ENCODE peak calls at places on chromosomes 11 and 22, in six cellular contexts. P, G, C, F, K and W are unnamed samples. For H3K4me1, the result is how much of the 10 kb centered on the place peaks cover.

GRCh38 chr22:29710922-29711593 is 8.7 kb upstream of the CABP7 start:
- DNase-seq in P (no peak), G (no peak), C (peak), F (no peak), K (peak), W (peak)

GRCh38 chr11:7844986-7845385 is 48.2 kb upstream of the OR5P2 start:
- DNase-seq in P (no peak), G (no peak), C (no peak), F (no peak), K (no peak), W (no peak)

GRCh38 chr22:48585916-48586798 is 1241.5 kb downstream of the BRD1 start:
- DNase-seq in P (no peak), G (no peak), C (no peak), F (peak), K (no peak), W (no peak)

GRCh38 chr11:35825386-35825785 is 118.5 kb upstream of the LDLRAD3 start:
- DNase-seq in P (no peak), G (no peak), C (no peak), F (no peak), K (no peak), W (no peak)

GRCh38 chr11:64526356-64526755 is 64.7 kb upstream of the SLC22A12 start:
- DNase-seq in P (no peak), G (no peak), C (no peak), F (no peak), K (no peak), W (no peak)

GRCh38 chr11:8260202-8260996 is 3.3 kb downstream of the LMO1 start:
- DNase-seq in P (no peak), G (no peak), C (no peak), F (peak), K (peak), W (no peak)

GRCh38 chr11:111870887-111871692 is at the start of gene ALG9:
- DNase-seq in P (peak), G (peak), C (peak), F (peak), K (peak), W (peak)

GRCh38 chr11:118532091-118532490 is 1.1 kb downstream of the TMEM25 start:
- DNase-seq in P (no peak), G (no peak), C (no peak), F (no peak), K (no peak), W (peak)

GRCh38 chr11:2772544-2773031 is 72.8 kb upstream of the KCNQ1OT1 start:
- DNase-seq in P (no peak), G (no peak), C (peak), F (peak), K (peak), W (no peak)

GRCh38 chr11:43941257-43941879 is 1.1 kb upstream of the C11orf96 start:
- DNase-seq in P (no peak), G (peak), C (no peak), F (no peak), K (no peak), W (no peak)

GRCh38 chr11:47204633-47204989 is 10.2 kb upstream of the DDB2 start:
- DNase-seq in P (peak), G (no peak), C (no peak), F (peak), K (no peak), W (no peak)

GRCh38 chr11:105986554-105986953 is 35.5 kb downstream of the MSANTD4 start:
- DNase-seq in P (no peak), G (no peak), C (no peak), F (no peak), K (no peak), W (no peak)

GRCh38 chr11:79182794-79183193 is 258.0 kb downstream of the TENM4 start:
- DNase-seq in P (no peak), G (no peak), C (no peak), F (no peak), K (no peak), W (no peak)

GRCh38 chr11:8544807-8545206 is 49.2 kb downstream of the STK33 start:
- DNase-seq in P (no peak), G (no peak), C (no peak), F (no peak), K (no peak), W (no peak)

GRCh38 chr11:126123686-126124085 is 61.0 kb upstream of the CDON start:
- DNase-seq in P (no peak), G (no peak), C (no peak), F (no peak), K (no peak), W (no peak)

GRCh38 chr11:127806486-127806885 is 780.9 kb downstream of the ETS1 start:
- DNase-seq in P (no peak), G (no peak), C (no peak), F (peak), K (no peak), W (no peak)

GRCh38 chr11:81497202-81497804 is 1236.4 kb downstream of the FAM181B start:
- DNase-seq in P (peak), G (peak), C (no peak), F (peak), K (no peak), W (no peak)

GRCh38 chr11:119144825-119145476 is 3.9 kb upstream of the ABCG4 start:
- DNase-seq in P (peak), G (peak), C (peak), F (peak), K (peak), W (no peak)

GRCh38 chr11:64537876-64538275 is 53.1 kb upstream of the SLC22A12 start:
- DNase-seq in P (no peak), G (no peak), C (no peak), F (no peak), K (no peak), W (no peak)

GRCh38 chr11:100562102-100562501 is 125.0 kb upstream of the ARHGAP42 start:
- DNase-seq in P (no peak), G (no peak), C (no peak), F (no peak), K (no peak), W (no peak)

GRCh38 chr11:73759520-73760065 is 1.3 kb downstream of the RAB6A start:
- DNase-seq in P (peak), G (no peak), C (no peak), F (no peak), K (no peak), W (no peak)

GRCh38 chr22:25053153-25053805 is 100.8 kb downstream of the KIAA1671 start:
- DNase-seq in P (no peak), G (no peak), C (peak), F (no peak), K (no peak), W (no peak)

GRCh38 chr11:62546937-62547625 is 475 bp upstream of the AHNAK start:
- DNase-seq in P (peak), G (no peak), C (peak), F (peak), K (no peak), W (no peak)

GRCh38 chr11:73227571-73228211 is 9.6 kb downstream of the P2RY2 start:
- DNase-seq in P (peak), G (no peak), C (peak), F (peak), K (peak), W (peak)

GRCh38 chr22:38314140-38314991 is 2.9 kb downstream of the CSNK1E start:
- DNase-seq in P (peak), G (no peak), C (peak), F (no peak), K (no peak), W (no peak)

GRCh38 chr11:134132808-134133207 is 63.9 kb downstream of the JAM3 start:
- DNase-seq in P (no peak), G (no peak), C (no peak), F (no peak), K (no peak), W (no peak)

GRCh38 chr11:75477614-75477935 is 44.6 kb upstream of the KLHL35 start:
- DNase-seq in P (no peak), G (no peak), C (no peak), F (no peak), K (no peak), W (peak)

GRCh38 chr11:80155412-80156017 is 714.7 kb upstream of the TENM4 start:
- DNase-seq in P (peak), G (peak), C (no peak), F (peak), K (no peak), W (no peak)

GRCh38 chr11:134639586-134640330 is 227.7 kb upstream of the B3GAT1 start:
- DNase-seq in P (no peak), G (peak), C (peak), F (peak), K (peak), W (no peak)

GRCh38 chr11:41400124-41400523 is 59.3 kb downstream of the LRRC4C start:
- DNase-seq in P (no peak), G (no peak), C (no peak), F (no peak), K (no peak), W (no peak)

GRCh38 chr11:41403462-41403861 is 56.0 kb downstream of the LRRC4C start:
- DNase-seq in P (no peak), G (no peak), C (no peak), F (no peak), K (no peak), W (no peak)

GRCh38 chr11:41398175-41398574 is 61.3 kb downstream of the LRRC4C start:
- DNase-seq in P (no peak), G (no peak), C (no peak), F (no peak), K (no peak), W (no peak)

GRCh38 chr11:41404109-41404508 is 55.3 kb downstream of the LRRC4C start:
- DNase-seq in P (no peak), G (no peak), C (no peak), F (no peak), K (no peak), W (no peak)
- TF ChIP-seq CTCF in P (no peak), G (no peak), C (no peak), F (no peak), K (no peak), W (no peak)

GRCh38 chr22:46247443-46247975 is 2.6 kb downstream of the CDPF1 start:
- DNase-seq in P (no peak), G (no peak), C (no peak), F (no peak), K (no peak), W (no peak)
- H3K4me1 ChIP-seq in P (under half), G (under half), C (under half), F (under half), K (under half), W (under half)

DNA sequence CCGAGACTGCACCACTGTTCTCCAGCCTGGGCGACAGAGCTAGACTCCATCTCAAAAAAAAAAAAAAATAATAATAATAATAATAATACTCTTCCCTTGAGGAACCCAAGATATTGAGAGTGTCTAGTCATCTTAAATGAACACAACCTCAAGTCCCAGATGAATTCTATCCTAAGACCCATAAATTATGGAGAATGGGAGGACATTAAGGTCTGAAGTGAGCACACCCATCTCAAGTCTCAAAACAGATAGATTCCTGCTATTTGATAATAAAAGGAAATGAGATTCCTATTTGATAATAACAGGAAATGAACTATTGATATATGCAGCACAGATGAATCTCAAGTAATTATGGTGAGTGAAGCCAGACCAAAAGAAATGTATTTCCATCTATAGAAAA is 51.5 kb downstream of the MAPK1 start:
- DNase-seq in P (no peak), G (no peak), C (no peak), F (no peak), K (no peak), W (no peak)
- H3K27ac ChIP-seq in P (no peak), G (peak), C (peak), F (no peak), K (no peak), W (peak)

DNA sequence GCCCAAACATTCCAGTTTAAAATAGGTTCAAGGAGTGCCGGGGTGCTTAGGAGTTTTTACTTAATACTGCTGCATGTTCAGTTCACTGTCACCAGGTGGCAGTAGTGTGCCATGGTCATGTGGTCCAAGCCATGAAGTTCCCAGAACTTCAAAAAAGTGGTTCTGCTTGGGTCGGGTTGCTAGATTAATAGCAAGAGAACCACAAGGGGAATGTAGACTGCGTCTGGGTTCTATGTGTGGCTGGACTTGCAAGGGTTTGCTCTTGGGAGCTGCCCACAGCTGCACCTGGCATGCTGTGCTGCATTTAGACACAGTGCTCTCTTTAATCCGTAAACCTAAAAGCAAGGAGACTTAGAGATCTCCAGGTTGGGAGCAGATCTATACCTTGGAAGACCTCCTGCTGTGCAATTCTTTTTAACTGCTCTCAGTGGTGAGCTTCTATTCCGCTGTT is 6.5 kb upstream of the SPON1 start:
- DNase-seq in P (peak), G (peak), C (peak), F (peak), K (peak), W (no peak)
- TF ChIP-seq CTCF in P (peak), G (peak), C (peak), F (peak), K (peak), W (peak)

DNA sequence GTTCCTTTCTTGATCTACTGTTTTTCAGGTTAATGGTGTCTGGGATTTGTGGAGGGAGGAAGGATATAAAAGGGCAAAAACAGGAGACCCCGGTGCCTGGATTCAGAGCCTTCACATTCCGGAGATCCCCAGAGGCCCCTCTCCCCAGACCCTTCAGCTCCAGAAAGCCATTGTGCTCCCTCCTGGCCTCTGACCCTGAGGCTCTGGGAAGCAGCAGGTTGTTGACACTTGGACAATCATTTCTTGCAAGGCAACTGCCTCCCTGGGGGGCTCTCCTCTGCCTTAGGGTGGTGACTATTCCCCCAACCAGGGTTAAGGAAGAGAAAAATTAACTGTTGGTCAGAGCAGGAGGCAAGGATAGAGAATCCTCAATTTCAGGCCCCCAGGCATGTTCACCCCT is 86.9 kb upstream of the NNMT start:
- DNase-seq in P (no peak), G (no peak), C (no peak), F (no peak), K (no peak), W (no peak)
- H3K4me1 ChIP-seq in P (under half), G (under half), C (under half), F (under half), K (under half), W (under half)

GRCh38 chr11:71302911-71303310 is 50.5 kb upstream of the SHANK2 start:
- DNase-seq in P (peak), G (no peak), C (no peak), F (peak), K (peak), W (peak)
- H3K27ac ChIP-seq in P (no peak), G (no peak), C (no peak), F (no peak), K (no peak), W (no peak)

DNA sequence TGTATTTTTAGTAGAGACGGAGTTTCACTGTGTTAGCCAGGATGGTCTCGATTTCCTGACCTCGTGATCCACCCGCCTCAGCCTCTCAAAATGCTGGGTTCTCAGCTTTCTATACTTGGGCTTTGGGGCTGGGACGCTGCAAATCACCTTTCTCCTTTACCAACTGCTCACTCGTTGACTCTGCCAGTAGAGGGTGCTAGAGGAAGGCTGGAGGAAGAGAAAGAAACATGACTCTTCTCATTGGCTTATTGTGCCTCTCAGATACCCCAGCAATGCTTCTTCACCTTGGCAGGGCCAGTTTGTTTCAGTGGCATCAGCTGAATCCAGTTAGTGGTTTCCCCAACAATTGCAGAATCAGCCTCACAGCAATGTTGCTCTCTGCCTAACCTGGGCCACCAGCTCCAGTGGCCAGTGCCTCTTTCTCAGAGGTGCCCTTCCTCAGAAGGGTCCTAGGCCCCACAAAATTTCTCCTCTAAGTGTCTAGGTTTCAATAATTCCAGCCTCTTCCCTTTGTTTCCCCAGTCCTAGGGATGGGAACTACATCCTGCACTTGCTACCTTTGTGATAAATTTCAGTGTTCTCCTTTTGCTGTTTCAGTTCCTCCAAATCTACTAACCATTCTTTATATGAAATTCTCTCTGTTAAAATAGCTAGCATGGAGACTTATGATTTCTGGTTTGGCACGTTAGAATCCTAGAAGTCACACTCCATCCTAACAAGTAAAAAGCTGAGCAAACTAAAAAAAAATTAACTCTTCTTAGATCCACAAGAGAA is 71.5 kb upstream of the VSTM5 start:
- DNase-seq in P (peak), G (peak), C (peak), F (peak), K (peak), W (no peak)
- TF ChIP-seq CTCF in P (peak), G (peak), C (peak), F (peak), K (peak), W (peak)

GRCh38 chr11:12698049-12698448 is 23.8 kb downstream of the TEAD1 start:
- DNase-seq in P (peak), G (no peak), C (no peak), F (peak), K (no peak), W (no peak)
- H3K4me1 ChIP-seq in P (half or more), G (under half), C (under half), F (under half), K (half or more), W (under half)

GRCh38 chr22:31250740-31251330 is 38.7 kb downstream of the LIMK2 start:
- DNase-seq in P (no peak), G (no peak), C (no peak), F (no peak), K (no peak), W (no peak)
- H3K27ac ChIP-seq in P (no peak), G (no peak), C (peak), F (peak), K (peak), W (peak)

DNA sequence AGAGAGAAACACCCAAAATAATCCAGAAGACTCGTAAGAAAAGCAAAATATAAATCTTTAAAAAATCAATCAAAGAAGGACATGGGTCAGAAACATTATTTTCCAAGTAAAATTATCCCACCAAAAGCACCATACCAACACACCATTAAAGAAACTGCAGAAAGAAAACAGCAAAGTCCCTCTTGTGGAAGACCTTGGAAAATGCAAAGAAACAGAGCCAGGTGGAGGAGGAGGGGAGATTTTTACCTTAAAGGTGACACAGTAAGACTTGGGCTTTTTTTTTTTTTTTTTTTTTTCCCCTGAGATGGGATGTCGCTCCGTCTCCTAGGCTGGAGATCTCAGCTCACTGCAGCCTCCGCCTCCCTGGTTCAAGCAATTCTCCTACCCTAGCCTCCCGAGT is 123.8 kb downstream of the LARGE1 start:
- DNase-seq in P (peak), G (no peak), C (no peak), F (no peak), K (no peak), W (no peak)
- TF ChIP-seq CTCF in P (peak), G (no peak), C (no peak), F (peak), K (no peak), W (no peak)